ENCODE peak calls at places on chromosomes 1 and 21, in four cellular contexts. One of them, this sample, is unnamed.

GRCh38 chr1:115781830-115782229 is 13.3 kb upstream of the CASQ2 start:
- DNase-seq in tibial nerve: no peak
- DNase-seq in PC-9: no peak
- DNase-seq in A549: no peak
- DNase-seq in this sample: no peak

GRCh38 chr1:40745180-40745579 is 38.4 kb upstream of the KCNQ4 start:
- DNase-seq in PC-9: no peak
- DNase-seq in A549: no peak
- DNase-seq in tibial nerve: no peak
- DNase-seq in this sample: no peak

GRCh38 chr1:162632234-162632666 is at the start of gene DDR2:
- DNase-seq in PC-9: no peak
- DNase-seq in A549: no peak
- DNase-seq in tibial nerve: peak
- DNase-seq in this sample: peak

GRCh38 chr1:24683713-24684162 is 40.6 kb downstream of the SRRM1 start:
- DNase-seq in A549: peak
- DNase-seq in tibial nerve: no peak
- DNase-seq in PC-9: peak
- DNase-seq in this sample: peak

GRCh38 chr21:34813266-34813886 is 144.6 kb downstream of the CLIC6 start:
- DNase-seq in tibial nerve: no peak
- DNase-seq in A549: no peak
- DNase-seq in PC-9: peak
- DNase-seq in this sample: no peak

GRCh38 chr1:38763106-38763505 is 96.5 kb downstream of the RRAGC start:
- DNase-seq in A549: no peak
- DNase-seq in tibial nerve: no peak
- DNase-seq in PC-9: no peak
- DNase-seq in this sample: no peak

GRCh38 chr1:234777850-234778214 is 167.9 kb upstream of the IRF2BP2 start:
- DNase-seq in PC-9: no peak
- DNase-seq in tibial nerve: no peak
- DNase-seq in A549: no peak
- DNase-seq in this sample: no peak

GRCh38 chr1:39635205-39635870 is 4.1 kb downstream of the HEYL start:
- DNase-seq in PC-9: no peak
- DNase-seq in tibial nerve: no peak
- DNase-seq in A549: no peak
- DNase-seq in this sample: no peak

GRCh38 chr1:98147280-98147679 is 226.4 kb upstream of the DPYD start:
- DNase-seq in A549: no peak
- DNase-seq in PC-9: no peak
- DNase-seq in tibial nerve: no peak
- DNase-seq in this sample: no peak

GRCh38 chr1:191870490-191870889 is 287.8 kb upstream of the RGS18 start:
- DNase-seq in tibial nerve: no peak
- DNase-seq in A549: no peak
- DNase-seq in PC-9: no peak
- DNase-seq in this sample: no peak

GRCh38 chr1:100883963-100884362 is 10.7 kb downstream of the EXTL2 start:
- DNase-seq in tibial nerve: no peak
- DNase-seq in PC-9: no peak
- DNase-seq in A549: peak
- DNase-seq in this sample: peak

GRCh38 chr1:241707442-241707841 is 55.4 kb downstream of the WDR64 start:
- DNase-seq in tibial nerve: no peak
- DNase-seq in A549: no peak
- DNase-seq in PC-9: no peak
- DNase-seq in this sample: no peak

GRCh38 chr1:205241366-205242030 is 13.8 kb downstream of the TMCC2 start:
- DNase-seq in tibial nerve: no peak
- DNase-seq in PC-9: no peak
- DNase-seq in A549: no peak
- DNase-seq in this sample: no peak

GRCh38 chr1:107727866-107728265 is 237.1 kb downstream of the VAV3 start:
- DNase-seq in A549: no peak
- DNase-seq in tibial nerve: no peak
- DNase-seq in PC-9: no peak
- DNase-seq in this sample: no peak

GRCh38 chr1:226369110-226369509 is 38.8 kb downstream of the PARP1 start:
- DNase-seq in A549: no peak
- DNase-seq in PC-9: no peak
- DNase-seq in tibial nerve: no peak
- DNase-seq in this sample: no peak

GRCh38 chr1:52348704-52349301 is 17.2 kb downstream of the CC2D1B start:
- DNase-seq in tibial nerve: no peak
- DNase-seq in A549: no peak
- DNase-seq in PC-9: peak
- DNase-seq in this sample: peak

GRCh38 chr1:157153743-157154142 is 15.5 kb upstream of the ETV3 start:
- DNase-seq in PC-9: peak
- DNase-seq in tibial nerve: no peak
- DNase-seq in A549: no peak
- DNase-seq in this sample: no peak

GRCh38 chr1:173329747-173330146 is 122.6 kb upstream of the TNFSF4 start:
- DNase-seq in PC-9: no peak
- DNase-seq in A549: no peak
- DNase-seq in tibial nerve: no peak
- DNase-seq in this sample: peak

GRCh38 chr1:121483961-121484424 is 299.2 kb downstream of the SRGAP2C start:
- DNase-seq in PC-9: no peak
- DNase-seq in A549: no peak
- DNase-seq in tibial nerve: no peak
- DNase-seq in this sample: peak

GRCh38 chr1:177645491-177645890 is 324.4 kb downstream of the SEC16B start:
- DNase-seq in A549: no peak
- DNase-seq in tibial nerve: no peak
- DNase-seq in PC-9: no peak
- DNase-seq in this sample: no peak

GRCh38 chr1:230028602-230029223 is 38.3 kb upstream of the GALNT2 start:
- DNase-seq in A549: no peak
- DNase-seq in PC-9: no peak
- DNase-seq in tibial nerve: no peak
- DNase-seq in this sample: no peak

GRCh38 chr1:221200464-221200863 is 321.2 kb downstream of the HLX start:
- DNase-seq in PC-9: no peak
- DNase-seq in A549: no peak
- DNase-seq in tibial nerve: no peak
- DNase-seq in this sample: no peak
- H3K4me3 ChIP-seq in PC-9: no peak
- H3K4me3 ChIP-seq in A549: no peak
- H3K4me3 ChIP-seq in tibial nerve: no peak
- H3K4me3 ChIP-seq in this sample: no peak

GRCh38 chr1:169289016-169289415 is 78.6 kb downstream of the NME7 start:
- DNase-seq in tibial nerve: no peak
- DNase-seq in PC-9: no peak
- DNase-seq in A549: no peak
- DNase-seq in this sample: no peak

GRCh38 chr1:169287280-169287679 is 80.3 kb downstream of the NME7 start:
- DNase-seq in tibial nerve: no peak
- DNase-seq in A549: no peak
- DNase-seq in PC-9: no peak
- DNase-seq in this sample: no peak

DNA sequence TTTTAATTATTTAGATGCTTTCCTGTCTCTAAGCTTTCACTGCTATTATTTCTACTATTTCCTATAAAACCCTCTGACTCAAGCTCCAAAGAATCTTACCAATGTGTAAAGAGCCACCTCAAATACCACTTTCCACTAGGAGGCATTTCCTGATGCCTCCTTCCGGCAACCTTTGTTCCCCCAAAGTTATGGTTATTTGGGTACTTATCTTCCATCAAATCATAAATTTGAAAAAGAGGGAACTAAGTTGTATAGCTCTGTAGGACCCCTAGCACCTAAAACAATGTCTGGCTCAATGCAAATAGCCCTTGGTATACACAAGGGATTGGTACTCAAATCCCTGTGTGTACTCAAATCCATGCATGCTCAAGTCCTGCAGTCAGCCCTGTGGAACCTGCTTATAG is 79.6 kb downstream of the NME7 start:
- DNase-seq in A549: no peak
- DNase-seq in PC-9: peak
- DNase-seq in tibial nerve: no peak
- DNase-seq in this sample: no peak
- TF ChIP-seq CTCF in A549: no peak
- TF ChIP-seq CTCF in PC-9: no peak
- TF ChIP-seq CTCF in tibial nerve: no peak
- TF ChIP-seq CTCF in this sample: no peak

DNA sequence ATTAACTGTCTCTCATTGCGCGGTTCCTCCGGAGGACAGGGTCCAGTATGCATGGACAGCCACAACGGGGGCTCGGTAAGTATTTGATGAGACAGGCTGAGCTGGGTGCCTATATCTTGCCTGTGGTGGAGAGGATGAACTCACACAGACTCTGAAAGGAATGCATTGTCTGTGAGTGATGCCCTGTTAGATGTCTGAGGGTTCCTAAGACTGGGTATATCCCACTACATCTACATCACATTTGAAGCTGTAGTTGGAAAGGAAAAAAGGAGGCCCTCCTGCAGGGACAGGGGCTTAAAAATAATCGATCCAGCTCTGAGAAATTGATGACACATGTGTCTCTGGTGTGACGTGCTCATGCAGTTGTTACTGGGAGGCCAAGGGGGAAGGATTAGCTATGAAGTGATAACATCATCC is 1.9 kb downstream of the ADARB1 start:
- DNase-seq in PC-9: no peak
- DNase-seq in A549: no peak
- DNase-seq in tibial nerve: no peak
- DNase-seq in this sample: no peak
- H3K4me3 ChIP-seq in PC-9: peak
- H3K4me3 ChIP-seq in A549: no peak
- H3K4me3 ChIP-seq in tibial nerve: no peak
- H3K4me3 ChIP-seq in this sample: no peak

DNA sequence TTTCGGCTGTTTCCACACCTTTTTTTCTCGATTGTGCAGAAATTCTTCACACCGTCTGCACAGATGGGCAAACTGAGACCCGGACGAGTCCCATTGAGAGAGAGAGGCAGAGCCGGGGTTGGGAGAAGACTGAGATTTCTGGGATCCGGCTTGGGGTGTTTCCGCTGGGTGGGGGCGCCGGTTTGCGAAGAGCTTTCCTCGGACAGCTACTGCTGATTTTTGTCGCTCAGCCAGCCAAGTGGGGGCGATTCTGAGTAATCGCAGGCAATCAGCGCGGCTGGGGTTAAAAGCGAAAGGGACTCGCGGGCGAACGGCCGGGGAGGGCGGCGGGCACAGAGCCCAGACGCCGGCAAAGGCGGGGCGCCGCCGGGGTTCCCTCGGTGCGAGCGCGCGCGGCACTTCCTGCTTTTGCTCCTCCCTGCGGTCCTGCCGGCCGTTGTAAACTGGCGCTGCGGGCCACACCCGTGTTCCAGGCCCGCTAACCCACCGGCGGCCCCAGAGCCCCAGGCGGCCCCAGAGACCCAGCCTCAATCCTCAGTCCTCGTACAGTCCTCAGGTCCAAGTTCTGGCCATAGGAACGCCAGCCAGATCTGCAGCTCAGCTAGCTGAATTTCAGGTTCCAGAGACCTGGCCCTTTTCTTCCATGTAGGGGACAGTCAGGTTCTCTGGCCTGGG is 32.4 kb upstream of the JUN start:
- DNase-seq in A549: peak
- DNase-seq in tibial nerve: peak
- DNase-seq in PC-9: peak
- DNase-seq in this sample: peak
- TF ChIP-seq CTCF in A549: no peak
- TF ChIP-seq CTCF in tibial nerve: no peak
- TF ChIP-seq CTCF in PC-9: no peak
- TF ChIP-seq CTCF in this sample: no peak

DNA sequence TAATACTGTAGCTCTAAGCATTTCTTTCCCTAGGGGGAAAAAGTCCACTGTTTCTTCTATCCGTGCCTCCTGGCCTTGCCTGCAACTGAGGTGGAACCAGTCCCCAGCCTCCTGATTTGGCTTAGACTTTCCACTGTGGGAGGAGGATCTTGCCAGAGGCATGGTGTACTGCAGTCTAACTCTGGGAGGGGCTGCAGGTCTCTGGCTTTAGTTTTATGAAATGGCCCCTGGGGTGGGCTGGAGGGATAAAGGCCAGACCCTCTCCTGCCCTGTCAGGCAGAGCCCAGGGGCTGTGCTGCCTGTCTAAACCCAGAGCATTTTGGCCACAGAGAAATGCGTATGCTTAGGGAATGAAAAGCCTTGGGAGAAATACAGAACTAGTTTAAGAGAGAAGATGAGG is 73.0 kb downstream of the ABCA4 start:
- DNase-seq in tibial nerve: no peak
- DNase-seq in PC-9: no peak
- DNase-seq in A549: no peak
- DNase-seq in this sample: no peak
- H3K4me3 ChIP-seq in tibial nerve: no peak
- H3K4me3 ChIP-seq in PC-9: no peak
- H3K4me3 ChIP-seq in A549: no peak
- H3K4me3 ChIP-seq in this sample: no peak